ENCODE peak calls at places on chromosomes 5 and 9, in nine cellular contexts. W, V, H, S, F, I, X, P and E are unnamed samples.

GRCh38 chr5:77181173-77181572 is 29.3 kb upstream of the PDE8B start:
- DNase-seq in H (no peak), I (no peak), W (no peak), F (peak), V (no peak), P (no peak), X (no peak), S (no peak), E (no peak)

GRCh38 chr9:26809795-26810194 is 82.8 kb downstream of the CAAP1 start:
- DNase-seq in F (no peak), X (peak), S (no peak), I (no peak), V (no peak), H (no peak), W (no peak), P (no peak), E (peak)

GRCh38 chr5:4374866-4375265 is 765.3 kb upstream of the ADAMTS16 start:
- DNase-seq in P (no peak), X (no peak), H (no peak), I (no peak), S (no peak), F (no peak), V (no peak), W (no peak), E (no peak)

GRCh38 chr5:178208540-178209227 is 4.4 kb downstream of the HNRNPAB start:
- DNase-seq in X (no peak), H (no peak), V (peak), F (no peak), W (no peak), P (no peak), I (no peak), S (no peak), E (no peak)

GRCh38 chr9:90219548-90220118 is 423.0 kb downstream of the DIRAS2 start:
- DNase-seq in I (peak), V (peak), S (no peak), W (no peak), X (no peak), F (peak), P (no peak), H (no peak), E (no peak)

GRCh38 chr9:107390319-107390718 is 99.2 kb downstream of the KLF4 start:
- DNase-seq in H (no peak), F (no peak), S (no peak), P (no peak), I (no peak), V (no peak), W (no peak), X (no peak), E (no peak)

GRCh38 chr9:21681641-21682040 is 120.8 kb upstream of the MTAP start:
- DNase-seq in V (no peak), S (peak), X (peak), P (peak), F (no peak), W (no peak), I (no peak), H (no peak), E (peak)

GRCh38 chr9:37943329-37944265 is 39.7 kb upstream of the SLC25A51 start:
- DNase-seq in P (peak), X (peak), V (peak), I (no peak), H (no peak), S (peak), W (peak), F (no peak), E (peak)

GRCh38 chr5:62017092-62017491 is 288.9 kb upstream of the KIF2A start:
- DNase-seq in W (no peak), S (no peak), I (no peak), H (no peak), X (peak), P (no peak), V (no peak), F (no peak), E (peak)

GRCh38 chr5:142811840-142812557 is 41.8 kb downstream of the ARHGAP26 start:
- DNase-seq in V (no peak), F (no peak), W (no peak), P (no peak), X (no peak), I (no peak), S (no peak), H (no peak), E (no peak)

GRCh38 chr9:92138157-92138959 is 23.1 kb upstream of the SPTLC1 start:
- DNase-seq in S (no peak), P (no peak), X (peak), V (peak), I (peak), W (peak), H (peak), F (peak), E (no peak)

GRCh38 chr5:123283031-123283430 is 140.2 kb downstream of the CEP120 start:
- DNase-seq in X (peak), W (peak), S (no peak), I (no peak), P (no peak), H (no peak), V (no peak), F (peak), E (no peak)

GRCh38 chr5:58246521-58246944 is 213.4 kb downstream of the PLK2 start:
- DNase-seq in I (no peak), F (no peak), H (no peak), X (no peak), S (no peak), P (no peak), V (no peak), W (no peak), E (no peak)

GRCh38 chr5:95669540-95669939 is 13.3 kb downstream of the SPATA9 start:
- DNase-seq in W (peak), V (peak), P (peak), I (no peak), X (peak), S (no peak), H (peak), F (no peak), E (peak)

GRCh38 chr5:95280692-95281091 is 4.2 kb downstream of the MCTP1 start:
- DNase-seq in P (no peak), H (no peak), I (no peak), X (no peak), W (no peak), F (no peak), S (no peak), V (no peak), E (no peak)

GRCh38 chr5:9207820-9208418 is 338.0 kb downstream of the SEMA5A start:
- DNase-seq in I (peak), S (peak), V (no peak), W (no peak), F (peak), X (peak), H (no peak), P (no peak), E (no peak)

GRCh38 chr9:36125062-36125855 is 11.3 kb upstream of the GLIPR2 start:
- DNase-seq in S (no peak), P (no peak), W (no peak), F (no peak), H (no peak), V (no peak), I (no peak), X (no peak), E (no peak)

GRCh38 chr5:156181656-156182055 is 145.3 kb upstream of the SGCD start:
- DNase-seq in W (no peak), P (no peak), V (no peak), H (no peak), X (no peak), F (no peak), I (no peak), S (no peak), E (no peak)

GRCh38 chr5:160315968-160316367 is 3.6 kb upstream of the CCNJL start:
- DNase-seq in P (no peak), S (peak), V (no peak), W (no peak), F (no peak), X (no peak), I (peak), H (no peak), E (no peak)

DNA sequence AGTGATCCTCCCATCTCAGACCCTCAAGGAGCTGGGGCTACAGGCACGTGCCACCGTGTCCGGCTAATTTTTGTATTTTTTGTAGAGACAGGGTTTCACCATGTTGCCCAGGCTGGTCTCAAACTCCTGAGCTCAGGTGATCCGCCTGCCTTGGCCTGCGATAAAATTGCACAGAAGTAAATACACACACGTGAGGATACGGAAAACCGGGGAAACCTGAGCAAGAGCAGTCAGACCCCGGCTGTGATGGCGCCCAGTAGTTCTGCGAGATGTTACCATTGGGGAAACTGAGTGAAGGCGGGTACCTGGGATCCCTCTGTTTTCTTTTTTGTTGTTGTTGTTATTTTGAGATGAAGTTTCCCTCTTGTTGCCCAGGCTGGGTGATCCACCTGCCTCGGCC is 114.9 kb downstream of the C9orf50 start:
- DNase-seq in H (no peak), P (no peak), W (no peak), X (no peak), V (no peak), F (no peak), S (no peak), I (no peak), E (no peak)
- H3K4me3 ChIP-seq in H (no peak), P (no peak), W (no peak), X (no peak), V (no peak), F (no peak), S (no peak), I (no peak), E (no peak)

GRCh38 chr9:136614967-136615623 is 47.6 kb upstream of the EGFL7 start:
- DNase-seq in X (no peak), F (peak), P (no peak), V (no peak), I (no peak), W (no peak), H (peak), S (no peak), E (no peak)
- TF ChIP-seq CTCF in X (no peak), F (peak), P (no peak), V (no peak), I (no peak), W (no peak), H (peak), S (no peak), E (no peak)

DNA sequence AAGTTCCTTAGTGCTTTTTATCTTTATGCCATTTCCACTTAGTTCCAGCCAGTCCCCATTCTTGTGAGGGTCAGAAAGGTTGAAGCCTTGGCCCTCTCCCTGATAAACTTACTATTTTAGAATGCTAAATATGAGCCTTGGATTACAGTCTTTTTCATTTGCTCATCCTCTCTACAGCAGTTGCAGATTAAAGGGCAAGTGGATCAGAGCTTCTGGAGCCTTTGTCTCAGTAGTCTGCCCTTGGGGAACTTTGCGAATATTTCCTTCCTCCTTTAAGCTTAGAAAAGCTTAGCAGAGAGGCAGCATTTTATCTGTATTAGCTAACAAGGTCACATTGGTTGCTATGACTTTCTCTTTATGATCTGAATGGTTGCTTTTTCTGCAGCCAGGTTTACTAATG is 11.5 kb downstream of the FSD1L start:
- DNase-seq in I (no peak), P (no peak), W (no peak), S (no peak), X (no peak), V (no peak), F (no peak), H (no peak), E (no peak)
- H3K4me3 ChIP-seq in I (no peak), P (no peak), W (no peak), S (no peak), X (no peak), V (no peak), F (no peak), H (no peak), E (no peak)

GRCh38 chr9:133352635-133353340 is 3.5 kb downstream of the SURF1 start:
- DNase-seq in P (no peak), W (no peak), S (no peak), V (no peak), X (no peak), H (no peak), I (peak), F (no peak), E (no peak)

GRCh38 chr9:133353548-133353947 is 2.7 kb downstream of the SURF1 start:
- DNase-seq in F (no peak), X (no peak), I (no peak), H (no peak), W (no peak), P (no peak), S (no peak), V (no peak), E (no peak)

GRCh38 chr9:133351526-133351907 is 3.5 kb downstream of the RPL7A start:
- DNase-seq in S (no peak), W (no peak), I (no peak), H (no peak), P (no peak), F (no peak), X (peak), V (no peak), E (no peak)

GRCh38 chr9:133349965-133350624 is 2.1 kb downstream of the RPL7A start:
- DNase-seq in P (no peak), I (no peak), S (no peak), V (no peak), F (no peak), H (no peak), X (no peak), W (no peak), E (no peak)

GRCh38 chr9:133351908-133352634 is 4.1 kb downstream of the RPL7A start:
- DNase-seq in I (peak), W (no peak), F (peak), H (no peak), S (peak), X (peak), V (no peak), P (no peak), E (no peak)
- TF ChIP-seq CTCF in I (peak), W (no peak), F (peak), H (peak), S (peak), X (peak), V (peak), P (peak), E (peak)

DNA sequence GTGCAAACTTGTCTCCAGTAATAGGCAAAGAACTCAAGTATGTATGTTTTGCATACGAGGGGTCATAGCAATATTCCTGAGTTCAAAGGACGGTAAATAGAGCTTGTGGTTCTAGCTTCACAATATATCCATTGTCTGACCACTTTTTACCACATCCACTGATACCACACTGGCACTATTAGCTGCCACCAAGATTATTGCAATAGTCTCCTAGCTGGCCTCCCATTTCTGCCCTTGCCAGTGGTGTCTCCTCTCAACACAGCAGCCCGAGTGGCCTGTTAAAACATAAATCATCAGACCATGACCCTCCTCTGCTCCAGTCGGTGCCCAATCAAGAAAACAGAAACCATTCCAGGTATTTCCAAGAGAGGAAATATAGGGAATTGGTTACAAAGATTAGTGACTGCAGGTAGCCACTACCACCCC is 17.0 kb downstream of the GRXCR2 start:
- DNase-seq in X (no peak), I (no peak), P (no peak), W (no peak), S (no peak), H (no peak), V (no peak), F (no peak), E (no peak)
- H3K4me3 ChIP-seq in X (no peak), I (no peak), P (no peak), W (no peak), S (no peak), H (peak), V (no peak), F (no peak), E (no peak)

DNA sequence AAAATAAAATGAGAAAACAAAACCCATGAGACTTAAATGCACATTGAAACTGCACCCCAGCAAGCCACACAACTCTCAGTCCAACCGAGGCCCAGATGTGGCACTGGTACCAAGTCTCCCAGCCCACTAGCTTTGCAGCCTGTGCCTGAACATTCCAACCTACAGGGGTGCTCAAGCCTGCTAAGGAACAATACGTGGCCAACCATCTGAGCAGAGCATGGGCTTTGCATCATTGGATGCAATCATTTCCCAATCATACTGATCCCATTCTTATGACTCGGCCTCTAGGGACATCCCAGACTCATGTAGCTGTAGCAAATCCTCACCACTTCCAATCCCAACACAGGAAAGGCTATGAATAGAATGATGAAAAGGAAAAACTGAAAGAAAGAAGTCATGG is 297.2 kb downstream of the SPOCK1 start:
- DNase-seq in V (no peak), H (no peak), S (no peak), W (peak), F (no peak), X (peak), P (peak), I (no peak), E (peak)
- TF ChIP-seq CTCF in V (no peak), H (no peak), S (no peak), W (peak), F (no peak), X (peak), P (peak), I (no peak), E (peak)

DNA sequence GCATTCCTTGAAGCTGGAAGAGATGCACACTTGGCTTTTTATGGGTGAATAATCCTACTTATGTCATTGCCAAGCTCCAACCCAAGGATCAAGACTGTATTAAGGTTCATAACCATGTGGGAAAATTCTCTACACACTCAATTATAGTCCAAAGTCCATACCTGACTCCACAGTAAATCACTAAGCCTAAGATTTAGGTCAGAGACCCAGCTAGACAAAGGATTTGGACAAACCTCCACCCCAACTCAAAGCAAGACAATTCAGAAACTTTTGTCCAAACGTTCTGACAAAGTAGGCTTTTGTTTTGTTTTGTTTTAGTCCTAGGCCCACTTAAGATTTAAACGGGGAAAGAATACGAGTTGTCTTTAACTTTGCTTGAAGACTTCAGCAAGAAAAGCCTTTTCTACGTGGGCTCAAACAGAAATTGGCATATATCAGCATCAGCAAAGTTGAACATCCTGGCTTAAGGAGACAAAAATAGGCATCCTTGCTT is 1.7 kb downstream of the MEGF9 start:
- DNase-seq in X (no peak), F (peak), W (no peak), V (no peak), P (no peak), H (no peak), I (no peak), S (no peak), E (no peak)
- H3K4me3 ChIP-seq in X (peak), F (peak), W (no peak), V (no peak), P (peak), H (peak), I (peak), S (peak), E (no peak)